ENCODE peak calls at places on chromosomes 3 and 15, in nine cellular contexts. R is spleen, T is sigmoid colon, X is breast epithelium, P is IMR-90, S is K562, W is right lobe of liver, L is Peyer's patch, O is transverse colon. E is an unnamed sample.

GRCh38 chr3:169327969-169328368 is 335.5 kb downstream of the MECOM start:
- DNase-seq in R (no peak), T (no peak), X (no peak), P (no peak), S (no peak), W (no peak), L (no peak), O (peak; percentile 49), E (no peak)

GRCh38 chr15:53588773-53589172 is 170.7 kb downstream of the WDR72 start:
- DNase-seq in R (no peak), T (no peak), X (no peak), P (no peak), S (no peak), W (no peak), L (no peak), O (no peak), E (no peak)

GRCh38 chr3:31481697-31482096 is 51.0 kb upstream of the STT3B start:
- DNase-seq in R (no peak), T (no peak), X (no peak), P (no peak), S (no peak), W (no peak), L (no peak), O (no peak), E (no peak)

GRCh38 chr3:30779686-30780287 is 114.7 kb downstream of the GADL1 start:
- DNase-seq in R (no peak), T (no peak), X (no peak), P (peak; percentile 38), S (peak; percentile 28), W (no peak), L (no peak), O (no peak), E (no peak)

GRCh38 chr15:60793656-60794055 is 314.7 kb upstream of the ICE2 start:
- DNase-seq in R (no peak), T (no peak), X (no peak), P (no peak), S (no peak), W (no peak), L (no peak), O (no peak), E (no peak)

GRCh38 chr15:66803182-66803729 is 101.2 kb downstream of the SMAD6 start:
- DNase-seq in R (peak; percentile 80), T (peak; percentile 93), X (peak; percentile 80), P (peak; percentile 98), S (peak; percentile 95), W (no peak), L (peak; percentile 22), O (peak; percentile 89), E (peak; percentile 70)

GRCh38 chr3:8460815-8461482 is 40.7 kb upstream of the LMCD1 start:
- DNase-seq in R (no peak), T (no peak), X (no peak), P (peak; percentile 72), S (no peak), W (no peak), L (no peak), O (no peak), E (no peak)

GRCh38 chr3:12752803-12753202 is 6.3 kb downstream of the TMEM40 start:
- DNase-seq in R (no peak), T (no peak), X (no peak), P (peak; percentile 24), S (no peak), W (no peak), L (no peak), O (no peak), E (no peak)

GRCh38 chr3:32309653-32310242 is 71.3 kb downstream of the CMTM8 start:
- DNase-seq in R (no peak), T (no peak), X (no peak), P (no peak), S (no peak), W (no peak), L (no peak), O (no peak), E (no peak)

GRCh38 chr3:6631376-6631775 is 229.5 kb upstream of the GRM7 start:
- DNase-seq in R (no peak), T (no peak), X (no peak), P (no peak), S (no peak), W (no peak), L (no peak), O (no peak), E (no peak)

GRCh38 chr3:8660271-8660731 is 15.7 kb upstream of the SSUH2 start:
- DNase-seq in R (no peak), T (no peak), X (no peak), P (peak; percentile 66), S (no peak), W (no peak), L (no peak), O (no peak), E (no peak)

GRCh38 chr3:127815641-127816605 is 6.4 kb downstream of the MGLL start:
- DNase-seq in R (no peak), T (no peak), X (no peak), P (no peak), S (no peak), W (no peak), L (no peak), O (peak; percentile 85), E (no peak)

GRCh38 chr3:10286596-10287295 is 6.0 kb downstream of the GHRL start:
- DNase-seq in R (no peak), T (no peak), X (no peak), P (peak; percentile 74), S (no peak), W (no peak), L (no peak), O (no peak), E (no peak)

GRCh38 chr3:79729096-79729495 is 38.7 kb downstream of the ROBO1 start:
- DNase-seq in R (no peak), T (no peak), X (no peak), P (no peak), S (no peak), W (no peak), L (no peak), O (no peak), E (peak; percentile 14)

GRCh38 chr3:150286390-150287147 is 121.5 kb upstream of the TSC22D2 start:
- DNase-seq in R (no peak), T (no peak), X (no peak), P (peak; percentile 51), S (peak; percentile 67), W (no peak), L (no peak), O (no peak), E (no peak)

GRCh38 chr3:167091186-167091585 is 288.9 kb downstream of the ZBBX start:
- DNase-seq in R (no peak), T (no peak), X (no peak), P (no peak), S (no peak), W (no peak), L (no peak), O (no peak), E (no peak)

GRCh38 chr15:99504823-99505551 is 60.8 kb upstream of the MEF2A start:
- DNase-seq in R (peak; percentile 72), T (no peak), X (no peak), P (peak; percentile 38), S (no peak), W (no peak), L (no peak), O (no peak), E (no peak)

GRCh38 chr3:55570361-55570760 is 83.3 kb upstream of the WNT5A start:
- DNase-seq in R (no peak), T (peak; percentile 22), X (no peak), P (no peak), S (no peak), W (no peak), L (no peak), O (no peak), E (no peak)

GRCh38 chr15:92910451-92910850 is 10.3 kb downstream of the CHD2 start:
- DNase-seq in R (no peak), T (no peak), X (no peak), P (no peak), S (no peak), W (no peak), L (no peak), O (no peak), E (no peak)

GRCh38 chr3:57627976-57628375 is 30.8 kb upstream of the ARF4 start:
- DNase-seq in R (no peak), T (no peak), X (no peak), P (no peak), S (no peak), W (no peak), L (no peak), O (no peak), E (no peak)

GRCh38 chr3:195080571-195081141 is 190.3 kb downstream of the XXYLT1 start:
- DNase-seq in R (peak; percentile 75), T (no peak), X (no peak), P (no peak), S (no peak), W (no peak), L (no peak), O (no peak), E (no peak)

GRCh38 chr3:169347597-169347996 is 315.9 kb downstream of the MECOM start:
- DNase-seq in R (no peak), T (no peak), X (no peak), P (no peak), S (no peak), W (no peak), L (no peak), O (no peak), E (no peak)

GRCh38 chr3:105963161-105963560 is 94.3 kb upstream of the CBLB start:
- DNase-seq in R (no peak), T (no peak), X (no peak), P (no peak), S (no peak), W (no peak), L (no peak), O (no peak), E (no peak)

GRCh38 chr15:78540135-78540954 is at the start of gene PSMA4:
- DNase-seq in R (peak; percentile 98), T (peak; percentile 96), X (peak; percentile 92), P (peak; percentile 76), S (peak; percentile 94), W (peak; percentile 94), L (peak; percentile 91), O (peak; percentile 94), E (peak; percentile 92)
- TF ChIP-seq POLR2A in R (peak; percentile 76), T (peak; percentile 90), X (peak; percentile 82), P (peak; percentile 79), S (peak; percentile 97), W (peak; percentile 77), L (peak; percentile 83), O (peak; percentile 85), E (peak; percentile 79)

GRCh38 chr15:45225506-45226273 is 26.3 kb upstream of the SLC28A2 start:
- DNase-seq in R (no peak), T (no peak), X (no peak), P (no peak), S (peak; percentile 79), W (no peak), L (no peak), O (no peak), E (no peak)
- TF ChIP-seq CTCF in R (no peak), T (no peak), X (no peak), P (no peak), S (peak; percentile 37), W (no peak), L (no peak), O (no peak), E (no peak)

GRCh38 chr3:52253314-52254260 is 8.0 kb downstream of the PPM1M start:
- DNase-seq in R (peak; percentile 94), T (no peak), X (no peak), P (no peak), S (no peak), W (no peak), L (peak; percentile 88), O (peak; percentile 68), E (no peak)
- TF ChIP-seq POLR2A in R (no peak), T (no peak), X (no peak), P (no peak), S (no peak), W (no peak), L (no peak), O (no peak), E (no peak)

GRCh38 chr3:129352045-129352444 is 73.4 kb downstream of the HMCES start:
- DNase-seq in R (no peak), T (no peak), X (no peak), P (no peak), S (no peak), W (no peak), L (no peak), O (no peak), E (no peak)
- TF ChIP-seq CTCF in R (no peak), T (no peak), X (no peak), P (no peak), S (no peak), W (no peak), L (no peak), O (no peak), E (no peak)

E was measured in tibial nerve.